ENCODE peak calls at places on chromosomes 16 and 17, in four cellular contexts. One of them, this sample, is unnamed.

GRCh38 chr17:57295526-57296023 is 39.3 kb downstream of the MSI2 start:
- DNase-seq in kidney epithelial cell: peak
- DNase-seq in HFF-Myc: no peak
- DNase-seq in A673: peak
- DNase-seq in this sample: no peak

GRCh38 chr17:36017799-36018198 is at the start of gene CCL23:
- DNase-seq in A673: no peak
- DNase-seq in kidney epithelial cell: no peak
- DNase-seq in HFF-Myc: no peak
- DNase-seq in this sample: no peak

GRCh38 chr17:3167574-3167973 is 29.7 kb upstream of the OR1A2 start:
- DNase-seq in A673: no peak
- DNase-seq in kidney epithelial cell: no peak
- DNase-seq in HFF-Myc: no peak
- DNase-seq in this sample: no peak

GRCh38 chr16:69477546-69477945 is 53.1 kb downstream of the CYB5B start:
- DNase-seq in A673: peak
- DNase-seq in HFF-Myc: no peak
- DNase-seq in kidney epithelial cell: no peak
- DNase-seq in this sample: no peak

GRCh38 chr17:33639103-33639991 is 346.3 kb upstream of the ASIC2 start:
- DNase-seq in kidney epithelial cell: no peak
- DNase-seq in A673: peak
- DNase-seq in HFF-Myc: no peak
- DNase-seq in this sample: no peak

GRCh38 chr17:78766225-78766624 is 15.8 kb downstream of the CYTH1 start:
- DNase-seq in HFF-Myc: no peak
- DNase-seq in kidney epithelial cell: no peak
- DNase-seq in A673: no peak
- DNase-seq in this sample: no peak

GRCh38 chr17:50153650-50154575 is 3.4 kb upstream of the PPP1R9B start:
- DNase-seq in A673: no peak
- DNase-seq in HFF-Myc: no peak
- DNase-seq in kidney epithelial cell: no peak
- DNase-seq in this sample: peak

GRCh38 chr16:17471745-17472075 is 950 bp upstream of the XYLT1 start:
- DNase-seq in HFF-Myc: peak
- DNase-seq in kidney epithelial cell: no peak
- DNase-seq in A673: no peak
- DNase-seq in this sample: no peak

GRCh38 chr17:67223924-67224323 is 21.1 kb downstream of the HELZ start:
- DNase-seq in kidney epithelial cell: no peak
- DNase-seq in A673: peak
- DNase-seq in HFF-Myc: no peak
- DNase-seq in this sample: no peak

GRCh38 chr16:31453255-31454204 is 5.8 kb upstream of the ARMC5 start:
- DNase-seq in HFF-Myc: no peak
- DNase-seq in A673: peak
- DNase-seq in kidney epithelial cell: no peak
- DNase-seq in this sample: no peak

GRCh38 chr16:27706156-27706705 is 156.3 kb downstream of the KATNIP start:
- DNase-seq in HFF-Myc: no peak
- DNase-seq in A673: no peak
- DNase-seq in kidney epithelial cell: no peak
- DNase-seq in this sample: no peak

GRCh38 chr16:24010440-24011089 is 174.8 kb downstream of the PRKCB start:
- DNase-seq in kidney epithelial cell: peak
- DNase-seq in HFF-Myc: peak
- DNase-seq in A673: peak
- DNase-seq in this sample: peak

GRCh38 chr17:80292557-80292956 is 31.9 kb downstream of the RNF213 start:
- DNase-seq in HFF-Myc: no peak
- DNase-seq in A673: no peak
- DNase-seq in kidney epithelial cell: no peak
- DNase-seq in this sample: no peak

GRCh38 chr17:49469831-49470568 is 25.1 kb upstream of the NGFR start:
- DNase-seq in A673: no peak
- DNase-seq in HFF-Myc: no peak
- DNase-seq in kidney epithelial cell: no peak
- DNase-seq in this sample: peak

GRCh38 chr16:8310816-8311215 is 279.5 kb downstream of the TMEM114 start:
- DNase-seq in HFF-Myc: no peak
- DNase-seq in kidney epithelial cell: no peak
- DNase-seq in A673: no peak
- DNase-seq in this sample: no peak

GRCh38 chr17:81043725-81044427 is 8.9 kb downstream of the BAIAP2 start:
- DNase-seq in A673: peak
- DNase-seq in kidney epithelial cell: peak
- DNase-seq in HFF-Myc: no peak
- DNase-seq in this sample: no peak

GRCh38 chr16:67156146-67156844 is 3.4 kb downstream of the TRADD start:
- DNase-seq in A673: no peak
- DNase-seq in kidney epithelial cell: no peak
- DNase-seq in HFF-Myc: no peak
- DNase-seq in this sample: peak

GRCh38 chr17:69810326-69811035 is 264.5 kb upstream of the KCNJ16 start:
- DNase-seq in A673: no peak
- DNase-seq in kidney epithelial cell: peak
- DNase-seq in HFF-Myc: no peak
- DNase-seq in this sample: no peak

GRCh38 chr17:79803997-79804855 is 7.3 kb upstream of the CBX8 start:
- DNase-seq in HFF-Myc: no peak
- DNase-seq in A673: peak
- DNase-seq in kidney epithelial cell: no peak
- DNase-seq in this sample: no peak

GRCh38 chr17:19534562-19535149 is 1.0 kb downstream of the SLC47A1 start:
- DNase-seq in A673: no peak
- DNase-seq in kidney epithelial cell: peak
- DNase-seq in HFF-Myc: no peak
- DNase-seq in this sample: no peak

GRCh38 chr16:30805056-30805369 is 18.0 kb upstream of the ZNF629 start:
- DNase-seq in A673: peak
- DNase-seq in HFF-Myc: no peak
- DNase-seq in kidney epithelial cell: no peak
- DNase-seq in this sample: no peak

GRCh38 chr17:83136156-83136555 is 56.7 kb downstream of the METRNL start:
- DNase-seq in HFF-Myc: no peak
- DNase-seq in A673: no peak
- DNase-seq in kidney epithelial cell: no peak
- DNase-seq in this sample: no peak

GRCh38 chr17:29412780-29413565 is 22.8 kb downstream of the TAOK1 start:
- DNase-seq in HFF-Myc: peak
- DNase-seq in A673: peak
- DNase-seq in kidney epithelial cell: peak
- DNase-seq in this sample: no peak

GRCh38 chr16:89052824-89053724 is 40.6 kb upstream of the ACSF3 start:
- DNase-seq in A673: peak
- DNase-seq in HFF-Myc: no peak
- DNase-seq in kidney epithelial cell: no peak
- DNase-seq in this sample: no peak

GRCh38 chr16:85428168-85428898 is 184.8 kb upstream of the GSE1 start:
- DNase-seq in HFF-Myc: no peak
- DNase-seq in A673: peak
- DNase-seq in kidney epithelial cell: no peak
- DNase-seq in this sample: peak

GRCh38 chr16:3570420-3571062 is 6.7 kb downstream of the NLRC3 start:
- DNase-seq in HFF-Myc: no peak
- DNase-seq in A673: no peak
- DNase-seq in kidney epithelial cell: no peak
- DNase-seq in this sample: no peak

GRCh38 chr17:78127888-78128615 is 503 bp downstream of the TMC6 start:
- DNase-seq in A673: no peak
- DNase-seq in kidney epithelial cell: no peak
- DNase-seq in HFF-Myc: no peak
- DNase-seq in this sample: no peak

GRCh38 chr16:49969356-49970030 is 55.5 kb upstream of the CNEP1R1 start:
- DNase-seq in kidney epithelial cell: no peak
- DNase-seq in A673: no peak
- DNase-seq in HFF-Myc: no peak
- DNase-seq in this sample: peak

GRCh38 chr17:42684033-42684625 is 1.8 kb downstream of the CNTNAP1 start:
- DNase-seq in HFF-Myc: no peak
- DNase-seq in A673: no peak
- DNase-seq in kidney epithelial cell: no peak
- DNase-seq in this sample: no peak

GRCh38 chr17:42680331-42680808 is 1.3 kb downstream of the CCR10 start:
- DNase-seq in HFF-Myc: no peak
- DNase-seq in A673: no peak
- DNase-seq in kidney epithelial cell: no peak
- DNase-seq in this sample: no peak

GRCh38 chr17:42682400-42683384 is at the start of gene CNTNAP1:
- DNase-seq in kidney epithelial cell: no peak
- DNase-seq in HFF-Myc: no peak
- DNase-seq in A673: peak
- DNase-seq in this sample: peak

GRCh38 chr17:42683407-42684031 is 1.2 kb downstream of the CNTNAP1 start:
- DNase-seq in HFF-Myc: no peak
- DNase-seq in kidney epithelial cell: no peak
- DNase-seq in A673: no peak
- DNase-seq in this sample: no peak

GRCh38 chr17:42681976-42682375 is 333 bp upstream of the CCR10 start:
- DNase-seq in A673: no peak
- DNase-seq in kidney epithelial cell: no peak
- DNase-seq in HFF-Myc: no peak
- DNase-seq in this sample: no peak
- H3K4me3 ChIP-seq in A673: peak
- H3K4me3 ChIP-seq in kidney epithelial cell: peak
- H3K4me3 ChIP-seq in HFF-Myc: peak
- H3K4me3 ChIP-seq in this sample: peak

DNA sequence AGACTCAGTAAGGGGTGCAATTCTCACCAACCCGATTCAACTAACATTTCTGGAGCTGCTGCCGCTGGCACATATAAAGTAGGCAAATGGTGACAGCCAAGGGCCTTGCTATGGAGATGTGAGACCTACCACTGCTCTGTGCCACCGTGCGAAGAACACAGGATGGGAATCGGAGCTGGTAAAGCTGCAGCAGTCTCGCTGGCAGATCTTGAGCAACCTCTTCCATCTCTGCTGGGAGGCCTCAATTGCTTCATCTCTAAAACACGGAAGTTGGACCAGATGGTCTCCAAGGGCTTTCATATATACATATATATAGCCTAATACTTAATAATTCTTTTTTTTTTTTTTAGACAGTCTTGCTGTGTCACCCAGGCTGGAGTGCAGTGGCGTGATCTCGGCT is 128.9 kb upstream of the RCVRN start:
- DNase-seq in A673: no peak
- DNase-seq in kidney epithelial cell: no peak
- DNase-seq in HFF-Myc: no peak
- DNase-seq in this sample: no peak
- H3K4me3 ChIP-seq in A673: no peak
- H3K4me3 ChIP-seq in kidney epithelial cell: no peak
- H3K4me3 ChIP-seq in HFF-Myc: no peak
- H3K4me3 ChIP-seq in this sample: no peak

DNA sequence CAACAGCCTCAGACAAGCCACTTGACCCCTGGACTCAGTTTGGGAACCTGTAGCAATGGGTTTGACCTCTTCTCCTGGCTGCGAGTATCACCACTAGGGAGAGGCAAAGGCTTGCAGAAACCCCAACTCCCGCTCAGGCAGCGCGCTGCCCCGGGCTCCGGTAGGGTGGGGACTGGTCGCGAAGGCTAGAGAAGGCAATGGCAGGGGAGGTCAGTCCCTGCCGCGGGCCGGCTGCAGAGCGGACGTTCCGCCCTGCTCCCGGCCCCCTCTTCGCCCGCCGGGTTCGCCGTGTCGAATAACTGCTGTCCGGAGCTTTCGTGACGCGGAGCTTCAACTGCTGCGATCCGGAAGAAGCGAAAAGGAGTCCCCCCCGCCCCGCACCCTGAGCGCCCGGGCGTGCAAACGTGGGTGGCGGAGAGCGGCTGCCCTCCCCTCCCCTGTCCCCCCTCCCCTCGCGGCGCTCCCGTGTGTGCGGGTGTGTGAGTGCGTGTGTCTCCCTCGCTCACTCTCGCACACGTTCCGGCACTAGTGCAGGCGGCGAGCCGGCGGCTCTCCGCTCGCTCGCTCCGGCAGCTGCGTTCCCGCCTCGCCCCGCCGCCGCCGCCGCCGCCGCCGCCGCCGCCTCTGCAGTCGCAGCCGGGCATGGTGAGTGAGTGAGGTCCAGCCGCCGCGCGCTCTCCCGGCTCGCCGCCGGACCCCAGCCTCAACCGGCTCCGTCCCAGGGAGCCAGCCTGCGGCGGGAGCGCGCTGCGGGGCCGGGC is 792 bp upstream of the SHISA6 start:
- DNase-seq in kidney epithelial cell: no peak
- DNase-seq in HFF-Myc: no peak
- DNase-seq in A673: peak
- DNase-seq in this sample: no peak
- H3K4me3 ChIP-seq in kidney epithelial cell: peak
- H3K4me3 ChIP-seq in HFF-Myc: no peak
- H3K4me3 ChIP-seq in A673: peak
- H3K4me3 ChIP-seq in this sample: no peak

GRCh38 chr16:72404299-72404698 is 232.3 kb upstream of the PMFBP1 start:
- DNase-seq in A673: no peak
- DNase-seq in kidney epithelial cell: no peak
- DNase-seq in HFF-Myc: no peak
- DNase-seq in this sample: no peak

GRCh38 chr16:72399811-72400210 is 227.9 kb upstream of the PMFBP1 start:
- DNase-seq in kidney epithelial cell: no peak
- DNase-seq in HFF-Myc: no peak
- DNase-seq in A673: no peak
- DNase-seq in this sample: no peak

GRCh38 chr16:72401079-72401361 is 229.1 kb upstream of the PMFBP1 start:
- DNase-seq in A673: no peak
- DNase-seq in HFF-Myc: no peak
- DNase-seq in kidney epithelial cell: no peak
- DNase-seq in this sample: no peak

GRCh38 chr16:72406390-72406789 is 234.4 kb upstream of the PMFBP1 start:
- DNase-seq in A673: no peak
- DNase-seq in kidney epithelial cell: no peak
- DNase-seq in HFF-Myc: no peak
- DNase-seq in this sample: no peak

DNA sequence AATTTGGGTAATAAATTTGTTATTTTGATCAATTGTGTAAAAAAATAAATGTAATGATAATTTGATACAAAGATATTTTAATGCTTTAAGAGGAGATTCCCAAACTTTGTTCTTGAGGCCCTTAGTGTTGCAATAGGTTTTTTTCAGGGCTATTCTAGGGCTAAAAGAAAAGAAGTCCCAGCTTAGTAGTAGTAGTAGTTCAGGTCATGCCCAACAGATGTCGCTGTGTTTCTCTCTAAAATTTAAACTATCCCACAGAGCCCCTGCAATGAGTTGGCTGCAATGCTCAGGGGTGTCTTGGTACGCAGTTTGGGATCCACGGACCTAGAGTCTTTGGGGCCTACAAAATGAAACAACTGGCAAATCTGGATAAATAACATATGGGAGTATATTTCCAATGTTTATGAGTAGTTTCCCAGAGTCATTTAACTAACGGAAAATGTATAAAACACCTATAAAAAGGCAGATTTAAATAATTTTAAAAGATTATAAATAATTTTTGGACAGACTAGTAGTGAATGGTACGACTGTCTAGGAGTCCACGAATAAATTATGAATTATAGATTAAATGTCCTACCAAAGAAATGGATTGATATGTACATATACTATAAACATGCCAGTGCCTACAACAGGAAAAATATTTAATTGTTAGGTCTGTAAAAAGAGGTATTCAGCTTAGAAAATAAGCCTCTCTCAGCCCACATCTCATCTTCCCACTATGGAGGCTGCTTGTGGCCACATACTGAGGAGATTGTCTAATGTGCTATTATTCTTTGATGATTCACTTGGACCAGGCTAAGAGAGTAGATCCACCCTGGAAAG is 228.5 kb upstream of the PMFBP1 start:
- DNase-seq in kidney epithelial cell: no peak
- DNase-seq in HFF-Myc: peak
- DNase-seq in A673: peak
- DNase-seq in this sample: peak
- H3K4me3 ChIP-seq in kidney epithelial cell: no peak
- H3K4me3 ChIP-seq in HFF-Myc: no peak
- H3K4me3 ChIP-seq in A673: no peak
- H3K4me3 ChIP-seq in this sample: no peak